ENCODE peak calls at places on chromosomes 2 and 18, in ten cellular contexts. Q is NCI-H2081; H is hippocampal formation; Z is naive thymus-derived CD8-positive, alpha-beta T cell; O is EL; C is sciatic nerve; D is tibial nerve; S is AG08396; Y is germinal center; K is activated CD4-positive, CD25-positive, alpha-beta regulatory T cell. L is an unnamed sample.

GRCh38 chr2:121248766-121249343 is 36.1 kb downstream of the TFCP2L1 start:
- DNase-seq in Q (no peak), H (no peak), Z (no peak), O (no peak), C (no peak), D (no peak), S (no peak), Y (no peak), K (no peak), L (no peak)

GRCh38 chr2:112153179-112153490 is 14.9 kb downstream of the FBLN7 start:
- DNase-seq in Q (no peak), H (no peak), Z (no peak), O (peak), C (peak), D (no peak), S (no peak), Y (no peak), K (no peak), L (no peak)

GRCh38 chr2:121771976-121772742 is 16.7 kb downstream of the TSN start:
- DNase-seq in Q (peak), H (no peak), Z (no peak), O (no peak), C (no peak), D (no peak), S (no peak), Y (no peak), K (no peak), L (no peak)

GRCh38 chr2:224268441-224268840 is 133.5 kb downstream of the FAM124B start:
- DNase-seq in Q (peak), H (no peak), Z (no peak), O (peak), C (no peak), D (no peak), S (peak), Y (no peak), K (no peak), L (no peak)

GRCh38 chr18:77822552-77823138 is 573.0 kb downstream of the GALR1 start:
- DNase-seq in Q (no peak), H (no peak), Z (no peak), O (no peak), C (no peak), D (no peak), S (no peak), Y (no peak), K (no peak), L (no peak)

GRCh38 chr2:118089015-118089800 is 937 bp downstream of the INSIG2 start:
- DNase-seq in Q (peak), H (no peak), Z (peak), O (peak), C (no peak), D (no peak), S (peak), Y (peak), K (peak), L (no peak)

GRCh38 chr2:234328444-234328990 is 168.4 kb downstream of the ARL4C start:
- DNase-seq in Q (no peak), H (no peak), Z (no peak), O (no peak), C (no peak), D (no peak), S (no peak), Y (no peak), K (no peak), L (no peak)

GRCh38 chr2:234137400-234138014 is 87.0 kb downstream of the SPP2 start:
- DNase-seq in Q (no peak), H (no peak), Z (no peak), O (peak), C (no peak), D (no peak), S (no peak), Y (no peak), K (no peak), L (no peak)

GRCh38 chr2:120094795-120095194 is 81.9 kb downstream of the EPB41L5 start:
- DNase-seq in Q (no peak), H (no peak), Z (no peak), O (no peak), C (no peak), D (no peak), S (no peak), Y (no peak), K (no peak), L (no peak)

GRCh38 chr2:161243312-161243711 is 64.9 kb upstream of the PSMD14 start:
- DNase-seq in Q (no peak), H (no peak), Z (no peak), O (no peak), C (no peak), D (no peak), S (no peak), Y (no peak), K (no peak), L (no peak)

GRCh38 chr2:47808614-47809013 is 25.7 kb downstream of the MSH6 start:
- DNase-seq in Q (no peak), H (no peak), Z (no peak), O (no peak), C (no peak), D (no peak), S (no peak), Y (no peak), K (no peak), L (no peak)

GRCh38 chr2:156332452-156333273 is at the start of gene NR4A2:
- DNase-seq in Q (peak), H (peak), Z (peak), O (peak), C (peak), D (peak), S (peak), Y (peak), K (peak), L (peak)

GRCh38 chr2:112949456-112949855 is 28.4 kb upstream of the IL36G start:
- DNase-seq in Q (no peak), H (no peak), Z (no peak), O (no peak), C (no peak), D (no peak), S (no peak), Y (no peak), K (no peak), L (no peak)

GRCh38 chr18:50644807-50645206 is 84.9 kb downstream of the MAPK4 start:
- DNase-seq in Q (no peak), H (no peak), Z (no peak), O (peak), C (no peak), D (no peak), S (no peak), Y (no peak), K (no peak), L (no peak)

GRCh38 chr2:45789317-45789716 is 137.8 kb downstream of the PRKCE start:
- DNase-seq in Q (no peak), H (no peak), Z (no peak), O (no peak), C (no peak), D (no peak), S (no peak), Y (no peak), K (no peak), L (no peak)

GRCh38 chr2:241159116-241159515 is 8.8 kb downstream of the PPP1R7 start:
- DNase-seq in Q (no peak), H (no peak), Z (no peak), O (no peak), C (no peak), D (no peak), S (no peak), Y (no peak), K (no peak), L (no peak)

GRCh38 chr2:39216495-39217191 is 27.1 kb downstream of the CDKL4 start:
- DNase-seq in Q (no peak), H (no peak), Z (peak), O (no peak), C (no peak), D (no peak), S (no peak), Y (no peak), K (peak), L (no peak)

GRCh38 chr2:43399515-43400245 is 173.3 kb upstream of the ZFP36L2 start:
- DNase-seq in Q (peak), H (no peak), Z (no peak), O (peak), C (no peak), D (no peak), S (peak), Y (no peak), K (no peak), L (no peak)

GRCh38 chr2:120748310-120748709 is 12.6 kb downstream of the GLI2 start:
- DNase-seq in Q (no peak), H (no peak), Z (no peak), O (no peak), C (no peak), D (no peak), S (no peak), Y (no peak), K (no peak), L (no peak)

GRCh38 chr2:152468832-152469692 is 134.1 kb downstream of the FMNL2 start:
- DNase-seq in Q (peak), H (peak), Z (no peak), O (peak), C (no peak), D (no peak), S (no peak), Y (no peak), K (no peak), L (no peak)

GRCh38 chr18:26309283-26309682 is 83.0 kb downstream of the TAF4B start:
- DNase-seq in Q (no peak), H (no peak), Z (no peak), O (peak), C (no peak), D (no peak), S (peak), Y (no peak), K (no peak), L (no peak)

GRCh38 chr2:213015387-213016165 is 135.8 kb downstream of the IKZF2 start:
- DNase-seq in Q (no peak), H (no peak), Z (no peak), O (no peak), C (no peak), D (no peak), S (no peak), Y (peak), K (no peak), L (no peak)

GRCh38 chr2:66059332-66059731 is 375.6 kb upstream of the MEIS1 start:
- DNase-seq in Q (no peak), H (no peak), Z (no peak), O (no peak), C (no peak), D (no peak), S (no peak), Y (no peak), K (no peak), L (no peak)

GRCh38 chr2:143514413-143514812 is 385.2 kb downstream of the ARHGAP15 start:
- DNase-seq in Q (no peak), H (no peak), Z (no peak), O (no peak), C (no peak), D (no peak), S (no peak), Y (no peak), K (no peak), L (no peak)

GRCh38 chr2:226725096-226725495 is 74.5 kb downstream of the IRS1 start:
- DNase-seq in Q (no peak), H (no peak), Z (no peak), O (no peak), C (no peak), D (no peak), S (no peak), Y (no peak), K (no peak), L (no peak)

GRCh38 chr2:232542715-232543467 is 3.4 kb downstream of the CHRNG start:
- DNase-seq in Q (no peak), H (no peak), Z (no peak), O (no peak), C (peak), D (no peak), S (no peak), Y (no peak), K (no peak), L (no peak)

GRCh38 chr18:51350081-51350480 is 152.6 kb upstream of the MEX3C start:
- DNase-seq in Q (no peak), H (no peak), Z (no peak), O (no peak), C (no peak), D (no peak), S (no peak), Y (no peak), K (no peak), L (no peak)

GRCh38 chr2:9315280-9315847 is 108.0 kb downstream of the ITGB1BP1 start:
- DNase-seq in Q (no peak), H (no peak), Z (no peak), O (no peak), C (no peak), D (no peak), S (no peak), Y (no peak), K (no peak), L (no peak)

GRCh38 chr2:45554764-45555163 is 56.3 kb downstream of the SRBD1 start:
- DNase-seq in Q (no peak), H (no peak), Z (no peak), O (peak), C (no peak), D (no peak), S (no peak), Y (no peak), K (no peak), L (no peak)

GRCh38 chr2:75844651-75845050 is 133.9 kb upstream of the GCFC2 start:
- DNase-seq in Q (no peak), H (no peak), Z (no peak), O (no peak), C (no peak), D (no peak), S (no peak), Y (no peak), K (no peak), L (no peak)

GRCh38 chr2:157890960-157891629 is 15.0 kb upstream of the ACVR1 start:
- DNase-seq in Q (peak), H (no peak), Z (no peak), O (no peak), C (no peak), D (no peak), S (no peak), Y (no peak), K (no peak), L (no peak)

GRCh38 chr2:156695595-156695994 is 259.4 kb downstream of the GPD2 start:
- DNase-seq in Q (no peak), H (no peak), Z (no peak), O (no peak), C (no peak), D (no peak), S (no peak), Y (no peak), K (no peak), L (no peak)

GRCh38 chr18:78716581-78716980 is 263.0 kb upstream of the SALL3 start:
- DNase-seq in Q (no peak), H (no peak), Z (no peak), O (no peak), C (peak), D (no peak), S (no peak), Y (no peak), K (no peak), L (no peak)

GRCh38 chr2:8906208-8906607 is 68.8 kb upstream of the KIDINS220 start:
- DNase-seq in Q (no peak), H (no peak), Z (no peak), O (peak), C (no peak), D (no peak), S (no peak), Y (no peak), K (no peak), L (no peak)

GRCh38 chr2:38722271-38723115 is 28.7 kb downstream of the SRSF7 start:
- DNase-seq in Q (no peak), H (no peak), Z (no peak), O (no peak), C (no peak), D (no peak), S (no peak), Y (no peak), K (no peak), L (no peak)

GRCh38 chr2:120776649-120777048 is 41.0 kb downstream of the GLI2 start:
- DNase-seq in Q (no peak), H (no peak), Z (no peak), O (no peak), C (no peak), D (no peak), S (no peak), Y (no peak), K (no peak), L (no peak)

GRCh38 chr2:70921839-70922590 is 13.7 kb upstream of the ATP6V1B1 start:
- DNase-seq in Q (no peak), H (no peak), Z (no peak), O (peak), C (no peak), D (no peak), S (no peak), Y (no peak), K (no peak), L (no peak)

GRCh38 chr2:199160677-199161465 is 296.9 kb downstream of the SATB2 start:
- DNase-seq in Q (no peak), H (no peak), Z (no peak), O (peak), C (no peak), D (no peak), S (peak), Y (no peak), K (no peak), L (no peak)

L was measured in omental fat pad.